ENCODE peak calls at places on chromosomes 5 and 9, in six cellular contexts. One of them, this sample, is unnamed. For H3K27me3, the result is how much of the 10 kb centered on the place peaks cover.

GRCh38 chr5:75869891-75870290 is 152.7 kb upstream of the POC5 start:
- DNase-seq in HCT116: no peak
- DNase-seq in testis: no peak
- DNase-seq in CD4-positive, CD25-positive, alpha-beta regulatory T cell: no peak
- DNase-seq in RWPE2: no peak
- DNase-seq in astrocyte: no peak
- DNase-seq in this sample: no peak

GRCh38 chr9:382383-382782 is 167.7 kb downstream of the DOCK8 start:
- DNase-seq in HCT116: no peak
- DNase-seq in testis: no peak
- DNase-seq in CD4-positive, CD25-positive, alpha-beta regulatory T cell: no peak
- DNase-seq in RWPE2: no peak
- DNase-seq in astrocyte: no peak
- DNase-seq in this sample: no peak

GRCh38 chr9:6788175-6789016 is 30.6 kb downstream of the KDM4C start:
- DNase-seq in HCT116: peak
- DNase-seq in testis: no peak
- DNase-seq in CD4-positive, CD25-positive, alpha-beta regulatory T cell: no peak
- DNase-seq in RWPE2: no peak
- DNase-seq in astrocyte: peak
- DNase-seq in this sample: no peak

GRCh38 chr9:3285365-3286161 is 240.2 kb downstream of the RFX3 start:
- DNase-seq in HCT116: no peak
- DNase-seq in testis: no peak
- DNase-seq in CD4-positive, CD25-positive, alpha-beta regulatory T cell: no peak
- DNase-seq in RWPE2: no peak
- DNase-seq in astrocyte: peak
- DNase-seq in this sample: no peak

GRCh38 chr5:124342027-124342471 is 404.4 kb downstream of the ZNF608 start:
- DNase-seq in HCT116: no peak
- DNase-seq in testis: peak
- DNase-seq in CD4-positive, CD25-positive, alpha-beta regulatory T cell: no peak
- DNase-seq in RWPE2: no peak
- DNase-seq in astrocyte: peak
- DNase-seq in this sample: peak

GRCh38 chr5:5271606-5272321 is 131.6 kb downstream of the ADAMTS16 start:
- DNase-seq in HCT116: no peak
- DNase-seq in testis: no peak
- DNase-seq in CD4-positive, CD25-positive, alpha-beta regulatory T cell: no peak
- DNase-seq in RWPE2: no peak
- DNase-seq in astrocyte: peak
- DNase-seq in this sample: no peak

GRCh38 chr5:132979367-132979935 is 16.0 kb upstream of the AFF4 start:
- DNase-seq in HCT116: no peak
- DNase-seq in testis: no peak
- DNase-seq in CD4-positive, CD25-positive, alpha-beta regulatory T cell: no peak
- DNase-seq in RWPE2: no peak
- DNase-seq in astrocyte: peak
- DNase-seq in this sample: no peak

GRCh38 chr5:141564216-141564692 is 54.5 kb downstream of the DIAPH1 start:
- DNase-seq in HCT116: peak
- DNase-seq in testis: peak
- DNase-seq in CD4-positive, CD25-positive, alpha-beta regulatory T cell: peak
- DNase-seq in RWPE2: no peak
- DNase-seq in astrocyte: peak
- DNase-seq in this sample: peak

GRCh38 chr5:126610163-126610562 is 9.4 kb downstream of the PHAX start:
- DNase-seq in HCT116: no peak
- DNase-seq in testis: no peak
- DNase-seq in CD4-positive, CD25-positive, alpha-beta regulatory T cell: no peak
- DNase-seq in RWPE2: no peak
- DNase-seq in astrocyte: no peak
- DNase-seq in this sample: no peak

GRCh38 chr9:93683331-93684134 is 107.1 kb downstream of the PHF2 start:
- DNase-seq in HCT116: no peak
- DNase-seq in testis: peak
- DNase-seq in CD4-positive, CD25-positive, alpha-beta regulatory T cell: no peak
- DNase-seq in RWPE2: peak
- DNase-seq in astrocyte: no peak
- DNase-seq in this sample: peak

GRCh38 chr9:79639354-79639753 is 67.6 kb downstream of the TLE4 start:
- DNase-seq in HCT116: no peak
- DNase-seq in testis: no peak
- DNase-seq in CD4-positive, CD25-positive, alpha-beta regulatory T cell: no peak
- DNase-seq in RWPE2: no peak
- DNase-seq in astrocyte: peak
- DNase-seq in this sample: no peak

GRCh38 chr5:17966636-17967402 is 332.6 kb downstream of the TAF11L14 start:
- DNase-seq in HCT116: no peak
- DNase-seq in testis: no peak
- DNase-seq in CD4-positive, CD25-positive, alpha-beta regulatory T cell: no peak
- DNase-seq in RWPE2: no peak
- DNase-seq in astrocyte: no peak
- DNase-seq in this sample: no peak

GRCh38 chr5:83396662-83397061 is 74.9 kb upstream of the VCAN start:
- DNase-seq in HCT116: no peak
- DNase-seq in testis: no peak
- DNase-seq in CD4-positive, CD25-positive, alpha-beta regulatory T cell: no peak
- DNase-seq in RWPE2: no peak
- DNase-seq in astrocyte: no peak
- DNase-seq in this sample: no peak

GRCh38 chr9:112700080-112700479 is 17.8 kb downstream of the INIP start:
- DNase-seq in HCT116: no peak
- DNase-seq in testis: no peak
- DNase-seq in CD4-positive, CD25-positive, alpha-beta regulatory T cell: no peak
- DNase-seq in RWPE2: no peak
- DNase-seq in astrocyte: peak
- DNase-seq in this sample: no peak

GRCh38 chr5:154940772-154941620 is at the start of gene MRPL22:
- DNase-seq in HCT116: peak
- DNase-seq in testis: peak
- DNase-seq in CD4-positive, CD25-positive, alpha-beta regulatory T cell: peak
- DNase-seq in RWPE2: peak
- DNase-seq in astrocyte: peak
- DNase-seq in this sample: peak

GRCh38 chr9:133140174-133140505 is 19.1 kb upstream of the RALGDS start:
- DNase-seq in HCT116: no peak
- DNase-seq in testis: no peak
- DNase-seq in CD4-positive, CD25-positive, alpha-beta regulatory T cell: no peak
- DNase-seq in RWPE2: no peak
- DNase-seq in astrocyte: no peak
- DNase-seq in this sample: no peak

GRCh38 chr9:131884222-131884621 is 144.3 kb upstream of the RAPGEF1 start:
- DNase-seq in HCT116: no peak
- DNase-seq in testis: no peak
- DNase-seq in CD4-positive, CD25-positive, alpha-beta regulatory T cell: no peak
- DNase-seq in RWPE2: no peak
- DNase-seq in astrocyte: no peak
- DNase-seq in this sample: no peak

GRCh38 chr9:115671911-115672310 is 481.7 kb upstream of the PAPPA start:
- DNase-seq in HCT116: no peak
- DNase-seq in testis: no peak
- DNase-seq in CD4-positive, CD25-positive, alpha-beta regulatory T cell: no peak
- DNase-seq in RWPE2: no peak
- DNase-seq in astrocyte: no peak
- DNase-seq in this sample: no peak

GRCh38 chr9:27518809-27519208 is 5.3 kb upstream of the IFNK start:
- DNase-seq in HCT116: no peak
- DNase-seq in testis: no peak
- DNase-seq in CD4-positive, CD25-positive, alpha-beta regulatory T cell: no peak
- DNase-seq in RWPE2: no peak
- DNase-seq in astrocyte: no peak
- DNase-seq in this sample: no peak

DNA sequence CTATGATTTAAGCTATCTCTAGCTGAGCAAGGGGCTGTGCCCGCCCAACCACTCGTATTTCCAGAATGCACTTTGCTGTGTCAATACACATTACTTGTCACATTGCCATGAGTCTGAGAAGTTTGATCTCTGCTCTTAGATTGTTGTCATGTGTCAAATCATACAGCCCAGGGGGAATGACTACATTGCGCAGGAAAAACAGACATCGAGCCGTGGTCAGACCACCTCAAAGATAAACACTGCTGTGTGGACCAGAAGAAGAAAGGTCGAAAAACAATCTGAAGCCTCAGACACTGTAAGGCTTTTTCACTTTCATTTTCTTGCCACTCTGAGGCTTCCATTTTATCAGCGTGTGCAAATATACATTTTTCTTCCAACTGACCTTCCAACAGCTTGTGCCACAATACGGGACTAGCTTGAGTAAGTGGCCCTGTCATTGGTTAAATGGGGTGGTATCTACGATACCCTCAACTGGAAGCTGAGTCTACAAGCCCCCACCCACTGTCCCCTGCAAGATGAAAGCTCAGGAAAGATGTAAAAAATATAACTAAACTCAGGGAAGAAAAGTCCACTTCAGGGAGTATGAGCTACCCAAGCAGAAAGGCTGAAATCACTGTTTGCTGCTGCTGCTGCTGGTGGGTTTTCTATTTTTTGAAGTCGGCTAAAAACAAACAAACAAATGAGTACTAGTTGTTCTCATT is 603.0 kb downstream of the BNC2 start:
- DNase-seq in HCT116: no peak
- DNase-seq in testis: no peak
- DNase-seq in CD4-positive, CD25-positive, alpha-beta regulatory T cell: no peak
- DNase-seq in RWPE2: no peak
- DNase-seq in astrocyte: peak
- DNase-seq in this sample: no peak
- H3K4me3 ChIP-seq in HCT116: no peak
- H3K4me3 ChIP-seq in testis: no peak
- H3K4me3 ChIP-seq in CD4-positive, CD25-positive, alpha-beta regulatory T cell: peak
- H3K4me3 ChIP-seq in RWPE2: no peak
- H3K4me3 ChIP-seq in astrocyte: peak
- H3K4me3 ChIP-seq in this sample: peak

GRCh38 chr9:36924071-36924470 is 110.0 kb downstream of the PAX5 start:
- DNase-seq in HCT116: peak
- DNase-seq in testis: no peak
- DNase-seq in CD4-positive, CD25-positive, alpha-beta regulatory T cell: no peak
- DNase-seq in RWPE2: no peak
- DNase-seq in astrocyte: peak
- DNase-seq in this sample: no peak
- H3K27me3 ChIP-seq in HCT116: under half
- H3K27me3 ChIP-seq in testis: under half
- H3K27me3 ChIP-seq in CD4-positive, CD25-positive, alpha-beta regulatory T cell: under half
- H3K27me3 ChIP-seq in RWPE2: under half
- H3K27me3 ChIP-seq in astrocyte: under half
- H3K27me3 ChIP-seq in this sample: under half

DNA sequence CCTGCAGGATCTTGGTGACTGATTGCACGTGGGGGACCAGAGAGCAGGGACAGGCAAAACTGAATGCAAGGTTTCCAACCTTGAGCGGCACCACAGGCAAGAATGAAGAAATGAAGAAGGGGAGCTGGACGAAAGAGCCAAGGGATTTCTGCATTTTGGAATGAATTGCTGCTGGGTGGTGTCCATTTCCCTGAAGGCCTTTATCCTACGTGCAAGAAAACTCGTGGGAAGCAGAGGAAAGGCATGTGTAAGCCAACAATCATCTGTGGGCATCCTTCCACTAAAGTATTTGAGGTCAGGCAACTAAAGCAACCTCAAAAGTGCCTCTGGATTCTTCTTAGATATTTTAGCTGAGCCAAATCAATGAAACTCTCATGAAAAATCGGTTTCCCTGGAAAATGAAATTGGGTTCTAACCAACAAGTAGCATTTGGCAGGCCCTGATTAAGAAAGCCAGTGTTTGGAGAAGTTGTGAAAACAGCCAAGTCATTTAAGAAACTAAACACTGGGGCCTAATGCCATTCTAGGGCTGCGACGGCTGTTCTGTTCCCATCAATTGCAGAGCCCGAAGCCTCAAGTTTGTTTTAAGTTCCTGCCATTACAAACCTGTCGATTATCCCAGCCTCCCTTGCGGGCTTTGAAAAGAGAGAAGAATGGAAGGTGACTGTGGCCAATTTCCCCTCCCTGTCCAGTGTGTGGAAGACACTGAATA is 4.7 kb upstream of the TGFBI start:
- DNase-seq in HCT116: no peak
- DNase-seq in testis: no peak
- DNase-seq in CD4-positive, CD25-positive, alpha-beta regulatory T cell: no peak
- DNase-seq in RWPE2: no peak
- DNase-seq in astrocyte: peak
- DNase-seq in this sample: no peak
- H3K27ac ChIP-seq in HCT116: no peak
- H3K27ac ChIP-seq in testis: no peak
- H3K27ac ChIP-seq in CD4-positive, CD25-positive, alpha-beta regulatory T cell: no peak
- H3K27ac ChIP-seq in RWPE2: no peak
- H3K27ac ChIP-seq in astrocyte: peak
- H3K27ac ChIP-seq in this sample: no peak

DNA sequence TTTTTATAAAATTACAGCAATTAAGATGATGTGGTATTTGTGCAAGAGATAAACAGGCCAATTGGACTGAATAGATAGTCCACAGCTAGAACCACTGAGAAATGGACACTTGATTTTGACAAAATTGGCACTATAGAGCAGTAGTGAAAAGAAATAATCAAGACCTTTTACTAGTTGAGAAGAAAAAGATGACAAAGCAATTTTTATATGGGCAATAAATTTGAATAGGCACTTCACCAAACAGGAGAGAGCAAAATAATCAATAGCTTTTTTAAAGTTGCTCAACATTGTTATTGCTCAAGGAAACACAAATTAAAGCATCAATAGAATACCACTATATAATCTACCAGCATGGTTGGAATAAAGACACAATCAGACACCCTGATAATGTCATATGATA is 193.5 kb upstream of the FTMT start:
- DNase-seq in HCT116: no peak
- DNase-seq in testis: no peak
- DNase-seq in CD4-positive, CD25-positive, alpha-beta regulatory T cell: no peak
- DNase-seq in RWPE2: no peak
- DNase-seq in astrocyte: no peak
- DNase-seq in this sample: no peak
- H3K4me3 ChIP-seq in HCT116: no peak
- H3K4me3 ChIP-seq in testis: no peak
- H3K4me3 ChIP-seq in CD4-positive, CD25-positive, alpha-beta regulatory T cell: no peak
- H3K4me3 ChIP-seq in RWPE2: no peak
- H3K4me3 ChIP-seq in astrocyte: no peak
- H3K4me3 ChIP-seq in this sample: no peak

DNA sequence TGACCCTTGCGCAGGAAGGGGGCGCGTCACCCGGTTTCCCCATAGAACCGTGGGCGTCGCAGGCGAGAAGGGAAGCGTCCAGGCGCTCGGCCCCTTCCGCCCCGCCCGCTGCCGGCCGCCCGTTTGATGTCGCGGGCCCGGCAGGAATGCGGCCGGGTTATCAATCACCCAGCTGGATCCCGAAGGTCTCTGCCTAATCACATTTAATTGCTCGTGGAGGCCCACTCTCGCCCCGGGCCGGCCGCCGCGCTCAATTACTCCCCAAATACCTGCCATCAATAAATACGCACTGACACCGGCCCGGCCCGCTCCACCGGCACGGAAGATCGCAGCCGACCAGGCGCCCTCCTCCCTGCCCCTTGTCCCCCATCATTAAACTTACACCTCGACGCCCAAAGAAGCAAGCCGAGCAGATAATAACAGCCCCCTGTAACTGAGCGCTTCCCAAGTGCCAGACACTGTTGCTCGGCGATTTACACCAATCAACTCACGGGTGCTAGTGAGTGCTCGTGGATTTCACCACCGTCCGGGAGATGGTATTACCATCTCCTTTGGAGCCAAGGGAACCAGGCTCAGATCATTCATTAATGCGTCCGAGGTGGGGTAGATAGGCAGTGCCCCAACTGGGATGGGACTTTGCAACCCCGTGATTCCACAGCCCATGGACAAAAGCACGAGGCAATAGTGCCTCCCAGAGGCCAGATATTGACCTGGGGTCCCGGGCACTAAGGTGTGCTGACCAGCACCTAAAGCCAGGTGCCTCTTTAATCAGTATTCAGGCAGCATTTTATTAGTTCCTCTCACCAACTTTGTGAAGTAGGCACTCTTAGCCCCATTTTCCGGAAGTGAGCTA is 11.3 kb downstream of the MSX2 start:
- DNase-seq in HCT116: peak
- DNase-seq in testis: peak
- DNase-seq in CD4-positive, CD25-positive, alpha-beta regulatory T cell: no peak
- DNase-seq in RWPE2: no peak
- DNase-seq in astrocyte: peak
- DNase-seq in this sample: no peak
- H3K27me3 ChIP-seq in HCT116: under half
- H3K27me3 ChIP-seq in testis: under half
- H3K27me3 ChIP-seq in CD4-positive, CD25-positive, alpha-beta regulatory T cell: under half
- H3K27me3 ChIP-seq in RWPE2: under half
- H3K27me3 ChIP-seq in astrocyte: half or more
- H3K27me3 ChIP-seq in this sample: under half